ENCODE peak calls at places on chromosomes 5 and 9, in four cellular contexts. L is brain microvascular endothelial cell, Z is dorsolateral prefrontal cortex, P is right atrium auricular region. J is an unnamed sample.

GRCh38 chr9:87271696-87272477 is 225.8 kb upstream of the DAPK1 start:
- DNase-seq in L (no peak), P (no peak), Z (no peak), J (no peak)

GRCh38 chr5:40442346-40442745 is 237.4 kb upstream of the PTGER4 start:
- DNase-seq in P (no peak), Z (no peak), L (peak), J (no peak)

GRCh38 chr5:124774002-124774318 is 27.5 kb upstream of the ZNF608 start:
- DNase-seq in P (no peak), Z (no peak), L (no peak), J (no peak)

GRCh38 chr9:7976167-7976755 is 176.7 kb upstream of the DMAC1 start:
- DNase-seq in L (no peak), P (no peak), Z (no peak), J (peak)

GRCh38 chr5:116576043-116576713 is 1.6 kb upstream of the SEMA6A start:
- DNase-seq in Z (peak), P (no peak), L (no peak), J (peak)

GRCh38 chr9:120970249-120970648 is 43.7 kb upstream of the TRAF1 start:
- DNase-seq in L (no peak), P (no peak), Z (no peak), J (no peak)

GRCh38 chr9:9299134-9299533 is 1313.7 kb downstream of the PTPRD start:
- DNase-seq in Z (no peak), L (no peak), P (no peak), J (no peak)

GRCh38 chr9:85527331-85528015 is 214.3 kb downstream of the AGTPBP1 start:
- DNase-seq in L (no peak), Z (peak), P (no peak), J (no peak)

GRCh38 chr5:132054031-132054696 is 6.3 kb upstream of the IL3 start:
- DNase-seq in P (peak), L (no peak), Z (peak), J (no peak)

GRCh38 chr9:366620-367019 is 152.0 kb downstream of the DOCK8 start:
- DNase-seq in P (no peak), L (no peak), Z (no peak), J (no peak)

GRCh38 chr5:94522099-94522498 is 96.3 kb downstream of the KIAA0825 start:
- DNase-seq in L (peak), Z (no peak), P (no peak), J (no peak)

GRCh38 chr5:172943283-172943841 is 15.9 kb upstream of the RPL26L1 start:
- DNase-seq in L (peak), P (no peak), Z (no peak), J (no peak)

GRCh38 chr9:69466151-69466550 is 141.1 kb downstream of the ENTREP1 start:
- DNase-seq in Z (no peak), P (no peak), L (no peak), J (no peak)

GRCh38 chr9:125460883-125461475 is 199.4 kb downstream of the GAPVD1 start:
- DNase-seq in P (no peak), L (no peak), Z (no peak), J (no peak)

GRCh38 chr5:10695759-10696543 is 65.1 kb downstream of the DAP start:
- DNase-seq in L (no peak), P (no peak), Z (no peak), J (peak)

GRCh38 chr9:121937248-121937647 is 155.9 kb downstream of the TTLL11 start:
- DNase-seq in P (no peak), Z (no peak), L (no peak), J (no peak)

GRCh38 chr5:153515269-153515668 is 24.8 kb downstream of the GRIA1 start:
- DNase-seq in P (no peak), Z (no peak), L (no peak), J (no peak)

GRCh38 chr5:137666109-137666850 is 69.6 kb downstream of the KLHL3 start:
- DNase-seq in L (peak), P (peak), Z (no peak), J (peak)

GRCh38 chr5:138549414-138549813 is 6.4 kb upstream of the ETF1 start:
- DNase-seq in Z (no peak), P (no peak), L (no peak), J (no peak)

GRCh38 chr5:54902817-54903473 is 82.4 kb downstream of the ESM1 start:
- DNase-seq in Z (no peak), P (no peak), L (no peak), J (peak)

GRCh38 chr5:23139338-23140171 is 286.4 kb upstream of the CDH12 start:
- DNase-seq in Z (no peak), L (no peak), P (no peak), J (no peak)

GRCh38 chr5:178630475-178630930 is 3.7 kb upstream of the CLK4 start:
- DNase-seq in Z (no peak), L (no peak), P (no peak), J (no peak)

GRCh38 chr5:113017891-113018635 is 41.5 kb downstream of the DCP2 start:
- DNase-seq in P (no peak), L (peak), Z (no peak), J (no peak)

GRCh38 chr5:111367081-111367480 is 142.9 kb downstream of the CAMK4 start:
- DNase-seq in P (no peak), L (no peak), Z (no peak), J (no peak)

GRCh38 chr5:108528655-108529054 is 146.8 kb upstream of the FBXL17 start:
- DNase-seq in P (no peak), L (no peak), Z (no peak), J (no peak)

GRCh38 chr5:1318659-1319251 is 23.9 kb upstream of the TERT start:
- DNase-seq in L (no peak), P (no peak), Z (no peak), J (no peak)

GRCh38 chr9:36592801-36593583 is 20.3 kb downstream of the MELK start:
- DNase-seq in P (no peak), L (peak), Z (no peak), J (no peak)

GRCh38 chr5:3105172-3105571 is 353.7 kb upstream of the IRX2 start:
- DNase-seq in Z (no peak), L (no peak), P (no peak), J (no peak)

GRCh38 chr9:120876842-120877240 is at the start of gene PHF19:
- DNase-seq in P (no peak), Z (no peak), L (no peak), J (peak)

GRCh38 chr5:123835421-123835820 is 323.4 kb downstream of the CSNK1G3 start:
- DNase-seq in P (no peak), L (no peak), Z (no peak), J (no peak)

GRCh38 chr9:22142681-22143080 is 133.6 kb upstream of the CDKN2B start:
- DNase-seq in L (peak), P (no peak), Z (no peak), J (no peak)

GRCh38 chr5:7436521-7436920 is 40.6 kb downstream of the ADCY2 start:
- DNase-seq in P (no peak), Z (no peak), L (no peak), J (no peak)

GRCh38 chr5:128782446-128782845 is 182.8 kb upstream of the SLC27A6 start:
- DNase-seq in P (peak), L (peak), Z (peak), J (no peak)

GRCh38 chr5:82351754-82352145 is 73.6 kb upstream of the RPS23 start:
- DNase-seq in P (no peak), L (peak), Z (no peak), J (no peak)

GRCh38 chr9:134634190-134634589 is 7.4 kb upstream of the COL5A1 start:
- DNase-seq in L (no peak), Z (no peak), P (no peak), J (no peak)

DNA sequence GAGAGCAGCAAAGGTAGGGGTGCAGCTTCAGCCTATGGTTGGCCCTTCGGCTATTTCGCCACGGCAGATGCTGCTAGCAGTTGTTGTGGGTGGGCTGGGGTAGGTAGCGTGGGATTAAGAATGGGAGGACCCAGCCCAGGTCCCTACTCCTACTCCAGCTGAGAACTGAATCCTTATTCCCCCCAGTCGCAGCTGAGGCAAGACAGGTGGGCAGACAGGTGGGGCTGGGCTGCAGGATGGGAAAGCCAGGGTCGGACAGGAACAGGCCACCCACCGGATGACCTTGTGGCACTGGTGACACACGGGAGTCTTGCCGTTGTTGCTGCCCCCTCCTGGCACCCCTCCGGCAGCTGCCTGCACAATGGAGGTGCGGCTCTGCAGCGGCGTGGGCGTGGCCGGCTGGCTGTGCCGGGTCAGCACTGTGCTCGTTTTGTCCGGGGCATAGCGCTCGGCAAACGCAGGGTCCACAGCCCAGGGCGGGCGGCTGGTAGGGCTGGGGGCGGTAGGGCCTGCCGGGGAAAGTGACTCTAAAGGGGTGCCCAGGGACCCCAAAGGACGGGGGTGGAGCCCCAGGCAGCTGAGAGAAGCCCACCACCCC is 8.2 kb downstream of the PDLIM7 start:
- DNase-seq in P (no peak), L (no peak), Z (no peak), J (peak)
- TF ChIP-seq CTCF in P (no peak), L (peak), Z (no peak), J (no peak)

GRCh38 chr5:68744196-68744595 is 349.6 kb upstream of the SLC30A5 start:
- DNase-seq in L (no peak), P (no peak), Z (no peak), J (no peak)
- TF ChIP-seq CTCF in L (no peak), P (no peak), Z (no peak), J (no peak)

DNA sequence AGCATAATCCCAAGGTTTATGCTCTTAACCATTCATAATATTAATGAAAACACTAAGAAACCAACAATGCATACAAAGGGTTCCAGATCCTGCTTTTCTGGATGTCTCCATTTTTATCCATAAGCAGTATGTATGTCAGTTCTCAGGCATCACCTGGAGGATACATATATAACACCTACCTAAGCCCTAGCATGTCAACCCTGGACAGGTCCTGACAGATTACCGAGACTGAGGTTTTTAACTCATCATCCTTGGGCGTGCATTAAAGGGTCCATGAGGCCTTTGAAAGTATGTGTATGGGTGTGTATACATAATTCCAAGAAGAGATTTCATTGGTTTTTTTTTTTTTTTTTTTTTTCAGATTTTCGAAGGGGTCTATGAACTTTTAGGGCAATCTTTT is 70.6 kb downstream of the SH3TC2 start:
- DNase-seq in Z (no peak), L (no peak), P (no peak), J (no peak)
- TF ChIP-seq CTCF in Z (no peak), L (no peak), P (no peak), J (no peak)

GRCh38 chr9:136502940-136503550 is 20.2 kb upstream of the SEC16A start:
- DNase-seq in P (no peak), Z (no peak), L (no peak), J (no peak)
- TF ChIP-seq CTCF in P (no peak), Z (no peak), L (no peak), J (no peak)

DNA sequence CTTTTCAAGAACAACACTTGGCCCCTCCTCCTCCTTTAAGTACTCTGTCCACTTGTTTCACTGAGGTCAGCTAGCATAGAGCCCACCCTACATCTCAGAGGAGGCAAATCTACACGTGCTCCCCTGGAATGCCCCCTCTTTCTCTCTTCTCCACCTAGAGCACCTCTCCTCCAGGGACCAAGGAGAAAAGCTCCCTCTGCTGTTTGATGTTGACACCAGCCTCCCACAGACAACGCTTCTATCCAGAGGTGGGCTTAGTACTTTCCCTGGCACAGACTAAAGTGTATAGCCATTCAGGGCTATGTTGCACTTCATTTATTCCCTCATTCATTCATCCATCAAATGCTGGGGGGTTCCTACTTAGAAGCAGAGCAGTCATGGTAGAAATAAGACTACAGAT is 68.2 kb upstream of the TAF1L start:
- DNase-seq in Z (no peak), P (no peak), L (no peak), J (no peak)
- TF ChIP-seq CTCF in Z (no peak), P (no peak), L (peak), J (no peak)

GRCh38 chr9:130897105-130897751 is 616 bp upstream of the QRFP start:
- DNase-seq in Z (no peak), L (no peak), P (no peak), J (no peak)

GRCh38 chr9:130895038-130895437 is 1.6 kb downstream of the QRFP start:
- DNase-seq in Z (no peak), L (no peak), P (no peak), J (no peak)

GRCh38 chr9:130897848-130898551 is 1.4 kb upstream of the QRFP start:
- DNase-seq in P (no peak), L (no peak), Z (no peak), J (no peak)

GRCh38 chr9:130895481-130896232 is 955 bp downstream of the QRFP start:
- DNase-seq in Z (no peak), L (peak), P (no peak), J (no peak)

DNA sequence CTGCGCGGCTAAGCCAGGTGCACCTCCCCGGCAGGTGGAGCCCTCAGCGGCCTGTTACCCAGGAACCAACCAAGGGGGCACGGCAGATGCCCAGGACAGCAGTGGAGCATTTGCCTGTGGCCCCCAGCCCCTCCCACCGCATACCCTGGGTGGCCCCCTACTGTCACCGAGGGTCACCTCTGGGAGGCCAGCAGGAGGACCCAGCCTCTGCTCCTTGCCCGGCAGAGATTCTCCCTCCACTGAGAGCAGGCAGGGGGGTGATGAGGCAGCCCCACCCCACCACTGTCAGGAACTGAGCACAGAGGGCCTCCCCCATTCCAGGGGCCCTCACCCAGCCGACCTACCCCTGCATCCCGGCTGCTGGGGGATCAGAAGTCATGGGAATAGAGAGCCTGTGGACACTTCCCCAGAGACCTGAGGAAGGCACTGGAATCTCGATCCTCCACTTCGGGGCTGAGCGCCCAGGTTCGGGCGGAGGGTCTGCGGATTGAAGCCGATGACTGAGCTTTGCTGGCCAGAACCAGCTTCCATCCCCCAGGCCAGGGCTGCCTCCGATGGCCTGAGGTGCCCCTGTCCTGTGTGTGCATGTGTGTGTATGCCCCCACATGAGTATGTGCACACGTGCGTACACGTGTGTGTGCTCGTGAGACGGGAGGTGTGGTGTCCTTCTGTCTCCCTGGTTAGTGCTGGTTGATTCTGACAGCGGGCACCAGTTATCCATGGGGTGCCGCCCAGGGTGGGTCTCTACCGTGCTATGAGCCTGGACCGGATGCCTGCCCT is at the start of gene QRFP:
- DNase-seq in P (no peak), L (no peak), Z (no peak), J (no peak)
- TF ChIP-seq CTCF in P (no peak), L (no peak), Z (no peak), J (no peak)

DNA sequence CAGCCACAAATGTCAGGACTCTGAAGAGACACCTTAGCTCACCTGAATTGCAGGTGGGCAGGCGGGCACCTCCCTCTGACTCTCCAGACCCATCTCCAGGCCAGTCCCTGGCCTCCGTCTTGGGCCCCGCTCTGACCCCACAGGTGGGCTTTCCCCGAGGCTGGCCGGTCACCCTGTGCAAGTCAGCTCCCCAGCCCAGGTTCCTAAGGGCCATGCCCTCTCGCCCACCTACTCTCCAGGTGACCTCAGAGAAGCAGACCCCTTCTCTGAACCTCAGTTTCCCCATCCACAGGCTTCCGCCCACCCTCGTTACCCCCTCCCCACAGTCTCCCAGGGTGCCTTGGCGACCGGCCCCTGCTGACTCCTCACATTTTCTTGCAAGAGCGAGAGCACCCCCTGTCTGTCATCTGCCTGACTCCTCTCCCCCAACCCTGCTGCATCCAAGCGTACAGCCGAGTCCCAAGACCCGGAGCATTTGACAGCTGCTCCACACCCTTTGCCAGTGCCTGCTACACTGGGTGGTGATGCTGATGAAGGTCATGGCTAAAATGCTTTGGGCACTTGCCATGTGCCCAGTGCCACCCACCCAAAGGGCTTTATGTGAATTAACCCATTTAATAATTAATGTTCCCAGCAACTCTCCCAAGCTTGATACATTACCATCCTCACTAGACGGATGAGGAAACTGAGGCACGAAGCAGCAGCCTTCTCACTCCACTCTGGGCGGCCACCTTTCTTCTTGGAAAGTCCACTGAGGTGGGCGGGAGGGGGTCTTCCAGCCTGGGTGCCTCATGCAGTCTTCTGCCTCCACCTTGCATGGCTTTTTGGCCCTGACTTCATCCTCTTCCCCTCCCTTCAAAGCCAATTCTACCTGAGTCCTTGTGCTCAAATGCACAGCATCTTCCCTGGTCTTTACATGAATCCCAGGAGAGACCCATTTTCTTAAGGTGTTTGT is 51.1 kb upstream of the ORM1 start:
- DNase-seq in L (no peak), P (no peak), Z (peak), J (peak)
- TF ChIP-seq CTCF in L (peak), P (peak), Z (peak), J (peak)

GRCh38 chr5:159444441-159445082 is 114.3 kb upstream of the IL12B start:
- DNase-seq in L (peak), P (no peak), Z (no peak), J (no peak)
- TF ChIP-seq CTCF in L (peak), P (peak), Z (peak), J (peak)